ENCODE peak calls at places on chromosomes 5 and 9, in five cellular contexts. One of them, this sample, is unnamed.

GRCh38 chr5:38726279-38726678 is 119.5 kb upstream of the OSMR start:
- DNase-seq in heart left ventricle: no peak
- DNase-seq in SK-N-SH: peak; percentile 22
- DNase-seq in CD8-positive, alpha-beta T cell: no peak
- DNase-seq in WTC11: no peak
- DNase-seq in this sample: no peak

GRCh38 chr9:137055385-137056364 is 1.8 kb upstream of the ENTPD2 start:
- DNase-seq in SK-N-SH: peak; percentile 94
- DNase-seq in CD8-positive, alpha-beta T cell: no peak
- DNase-seq in WTC11: no peak
- DNase-seq in heart left ventricle: peak; percentile 94
- DNase-seq in this sample: no peak

GRCh38 chr5:174625591-174626365 is 98.6 kb upstream of the MSX2 start:
- DNase-seq in heart left ventricle: no peak
- DNase-seq in WTC11: no peak
- DNase-seq in SK-N-SH: no peak
- DNase-seq in CD8-positive, alpha-beta T cell: no peak
- DNase-seq in this sample: no peak

GRCh38 chr9:109640232-109641078 is 139.5 kb upstream of the PALM2AKAP2 start:
- DNase-seq in heart left ventricle: peak; percentile 64
- DNase-seq in WTC11: peak; percentile 68
- DNase-seq in CD8-positive, alpha-beta T cell: no peak
- DNase-seq in SK-N-SH: peak; percentile 65
- DNase-seq in this sample: peak; percentile 77

GRCh38 chr5:111509119-111509518 is 3.2 kb downstream of the STARD4 start:
- DNase-seq in WTC11: no peak
- DNase-seq in heart left ventricle: no peak
- DNase-seq in CD8-positive, alpha-beta T cell: no peak
- DNase-seq in SK-N-SH: no peak
- DNase-seq in this sample: no peak

GRCh38 chr9:18274693-18275092 is 199.3 kb upstream of the ADAMTSL1 start:
- DNase-seq in CD8-positive, alpha-beta T cell: no peak
- DNase-seq in SK-N-SH: no peak
- DNase-seq in WTC11: no peak
- DNase-seq in heart left ventricle: no peak
- DNase-seq in this sample: no peak

GRCh38 chr5:38595149-38595725 is 38.8 kb upstream of the LIFR start:
- DNase-seq in CD8-positive, alpha-beta T cell: no peak
- DNase-seq in WTC11: no peak
- DNase-seq in heart left ventricle: no peak
- DNase-seq in SK-N-SH: no peak
- DNase-seq in this sample: no peak

GRCh38 chr9:124632077-124632621 is 125.0 kb upstream of the NR5A1 start:
- DNase-seq in WTC11: no peak
- DNase-seq in heart left ventricle: no peak
- DNase-seq in SK-N-SH: no peak
- DNase-seq in CD8-positive, alpha-beta T cell: no peak
- DNase-seq in this sample: no peak

GRCh38 chr9:96495341-96495740 is 45.4 kb downstream of the HABP4 start:
- DNase-seq in SK-N-SH: no peak
- DNase-seq in CD8-positive, alpha-beta T cell: no peak
- DNase-seq in heart left ventricle: no peak
- DNase-seq in WTC11: no peak
- DNase-seq in this sample: no peak

GRCh38 chr5:52920929-52921328 is 68.2 kb upstream of the ITGA2 start:
- DNase-seq in heart left ventricle: no peak
- DNase-seq in CD8-positive, alpha-beta T cell: no peak
- DNase-seq in SK-N-SH: no peak
- DNase-seq in WTC11: no peak
- DNase-seq in this sample: no peak

GRCh38 chr5:65926893-65927292 is 518 bp downstream of the ERBIN start:
- DNase-seq in WTC11: no peak
- DNase-seq in heart left ventricle: no peak
- DNase-seq in SK-N-SH: no peak
- DNase-seq in CD8-positive, alpha-beta T cell: peak; percentile 6
- DNase-seq in this sample: no peak

GRCh38 chr9:89323257-89323841 is 5.0 kb downstream of the SECISBP2 start:
- DNase-seq in CD8-positive, alpha-beta T cell: no peak
- DNase-seq in heart left ventricle: no peak
- DNase-seq in SK-N-SH: peak; percentile 32
- DNase-seq in WTC11: no peak
- DNase-seq in this sample: no peak

GRCh38 chr5:9851458-9851857 is 221.3 kb upstream of the TAS2R1 start:
- DNase-seq in CD8-positive, alpha-beta T cell: no peak
- DNase-seq in heart left ventricle: no peak
- DNase-seq in SK-N-SH: peak; percentile 31
- DNase-seq in WTC11: no peak
- DNase-seq in this sample: no peak

GRCh38 chr9:107925756-107926297 is 436.3 kb upstream of the KLF4 start:
- DNase-seq in SK-N-SH: no peak
- DNase-seq in heart left ventricle: no peak
- DNase-seq in CD8-positive, alpha-beta T cell: no peak
- DNase-seq in WTC11: no peak
- DNase-seq in this sample: no peak
- TF ChIP-seq CTCF in SK-N-SH: no peak
- TF ChIP-seq CTCF in heart left ventricle: no peak
- TF ChIP-seq CTCF in CD8-positive, alpha-beta T cell: no peak
- TF ChIP-seq CTCF in WTC11: no peak
- TF ChIP-seq CTCF in this sample: no peak

GRCh38 chr5:106454050-106454449 is 1216.7 kb downstream of the EFNA5 start:
- DNase-seq in heart left ventricle: no peak
- DNase-seq in WTC11: no peak
- DNase-seq in SK-N-SH: no peak
- DNase-seq in CD8-positive, alpha-beta T cell: no peak
- DNase-seq in this sample: no peak

GRCh38 chr5:106451998-106452397 is 1218.7 kb downstream of the EFNA5 start:
- DNase-seq in SK-N-SH: no peak
- DNase-seq in CD8-positive, alpha-beta T cell: no peak
- DNase-seq in heart left ventricle: no peak
- DNase-seq in WTC11: no peak
- DNase-seq in this sample: no peak

GRCh38 chr5:106459541-106459940 is 1211.2 kb downstream of the EFNA5 start:
- DNase-seq in SK-N-SH: no peak
- DNase-seq in heart left ventricle: no peak
- DNase-seq in WTC11: no peak
- DNase-seq in CD8-positive, alpha-beta T cell: no peak
- DNase-seq in this sample: no peak

DNA sequence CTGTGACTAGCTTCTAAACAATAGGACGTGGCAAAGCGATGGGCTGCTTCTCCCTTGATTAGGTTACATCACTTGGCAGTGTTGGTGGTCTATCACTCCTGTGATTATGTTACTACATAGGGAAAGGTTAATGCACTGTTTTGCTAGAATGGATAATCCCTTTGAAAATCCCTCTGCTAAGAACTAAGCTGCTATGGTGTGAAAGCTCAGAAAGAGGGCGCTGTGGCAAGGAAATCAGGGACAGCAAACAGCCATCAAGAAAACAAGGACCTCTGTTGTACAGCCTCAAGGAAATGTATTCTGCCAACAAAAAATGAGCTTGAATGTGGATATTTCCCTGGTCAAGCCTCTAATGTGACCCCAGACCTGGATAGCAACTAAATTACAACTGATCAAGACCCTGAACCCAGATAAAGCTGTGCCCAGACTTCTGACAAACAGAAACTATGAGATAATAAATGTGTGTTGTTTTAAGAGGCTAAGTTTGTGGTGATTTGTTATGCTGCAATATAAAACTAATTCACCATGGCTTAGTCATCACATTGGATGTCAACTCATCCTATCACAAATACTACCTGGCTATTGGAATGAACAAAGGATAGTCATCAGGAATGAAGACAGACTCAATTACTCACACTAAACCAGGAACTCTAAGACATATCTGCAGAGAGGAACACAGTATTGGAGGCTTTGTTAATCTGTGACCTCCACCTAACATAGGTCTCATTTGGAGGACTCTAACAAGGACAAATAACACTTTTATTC is 1215.9 kb downstream of the EFNA5 start:
- DNase-seq in WTC11: peak; percentile 39
- DNase-seq in SK-N-SH: peak; percentile 2
- DNase-seq in CD8-positive, alpha-beta T cell: no peak
- DNase-seq in heart left ventricle: peak; percentile 25
- DNase-seq in this sample: no peak
- TF ChIP-seq CTCF in WTC11: peak; percentile 58
- TF ChIP-seq CTCF in SK-N-SH: peak; percentile 64
- TF ChIP-seq CTCF in CD8-positive, alpha-beta T cell: no peak
- TF ChIP-seq CTCF in heart left ventricle: peak; percentile 35
- TF ChIP-seq CTCF in this sample: peak; percentile 73

GRCh38 chr5:173513521-173513991 is 102.9 kb downstream of the BOD1 start:
- DNase-seq in heart left ventricle: no peak
- DNase-seq in WTC11: no peak
- DNase-seq in SK-N-SH: no peak
- DNase-seq in CD8-positive, alpha-beta T cell: no peak
- DNase-seq in this sample: no peak
- TF ChIP-seq CTCF in heart left ventricle: no peak
- TF ChIP-seq CTCF in WTC11: no peak
- TF ChIP-seq CTCF in SK-N-SH: peak; percentile 19
- TF ChIP-seq CTCF in CD8-positive, alpha-beta T cell: no peak
- TF ChIP-seq CTCF in this sample: no peak

DNA sequence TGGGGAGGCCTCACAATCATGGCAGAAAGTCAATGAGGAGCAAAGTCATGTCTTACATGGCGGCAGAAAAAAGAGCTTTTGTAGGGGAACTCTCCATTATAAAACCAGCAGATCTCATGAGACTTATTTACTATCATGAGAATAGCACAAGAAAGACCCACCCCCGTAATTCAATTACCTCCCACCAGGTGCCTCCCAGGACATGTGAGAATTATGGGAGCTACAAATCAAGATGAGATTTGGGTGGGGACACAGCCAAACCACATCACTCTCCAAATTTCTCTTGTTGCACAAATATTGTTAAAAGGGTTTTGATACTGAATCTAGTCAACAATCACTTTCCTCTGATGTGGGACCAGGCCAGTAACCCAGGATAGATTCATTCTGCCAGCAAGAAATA is 1176.1 kb downstream of the CDH9 start:
- DNase-seq in heart left ventricle: no peak
- DNase-seq in SK-N-SH: no peak
- DNase-seq in WTC11: peak; percentile 40
- DNase-seq in CD8-positive, alpha-beta T cell: no peak
- DNase-seq in this sample: no peak
- TF ChIP-seq CTCF in heart left ventricle: no peak
- TF ChIP-seq CTCF in SK-N-SH: peak; percentile 13
- TF ChIP-seq CTCF in WTC11: no peak
- TF ChIP-seq CTCF in CD8-positive, alpha-beta T cell: no peak
- TF ChIP-seq CTCF in this sample: no peak

DNA sequence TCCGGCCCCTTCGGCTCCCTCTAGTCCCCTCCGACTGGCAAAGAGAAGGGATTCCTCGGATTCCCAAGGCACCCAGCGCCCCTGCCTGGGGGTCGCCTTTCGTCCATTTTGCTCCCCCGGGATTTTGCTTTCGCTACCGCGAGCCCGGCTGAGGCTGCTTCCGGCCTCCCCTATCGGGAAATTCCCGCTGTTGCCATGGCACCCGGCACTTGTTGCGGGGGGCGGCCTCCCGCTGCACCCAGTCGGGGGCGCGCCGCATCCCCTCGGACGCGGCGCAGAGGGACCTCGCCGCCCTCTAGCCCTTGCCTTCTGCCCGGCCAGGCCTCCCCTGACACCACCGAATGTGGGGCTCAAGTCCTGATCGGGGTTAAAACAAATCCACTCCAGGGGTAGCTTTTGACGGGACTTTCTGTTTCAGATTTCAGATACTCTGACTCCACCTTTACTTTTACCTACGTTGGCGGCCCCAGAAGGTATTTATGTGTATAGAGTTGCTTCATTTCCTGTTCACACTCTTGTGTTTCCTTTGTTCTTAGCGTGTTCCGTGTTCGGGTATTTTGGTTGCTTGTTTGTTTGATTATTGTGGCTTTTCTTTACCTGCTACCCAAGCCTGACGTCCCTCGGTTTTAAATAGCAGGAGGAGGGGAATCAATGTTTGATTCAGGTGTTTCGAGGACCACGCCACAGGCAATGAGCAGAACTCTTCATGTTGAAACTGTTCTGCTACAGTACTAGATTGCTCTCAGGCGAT is 1.4 kb downstream of the PARP8 start:
- DNase-seq in SK-N-SH: peak; percentile 82
- DNase-seq in WTC11: peak; percentile 79
- DNase-seq in heart left ventricle: peak; percentile 75
- DNase-seq in CD8-positive, alpha-beta T cell: peak; percentile 85
- DNase-seq in this sample: no peak
- TF ChIP-seq CTCF in SK-N-SH: no peak
- TF ChIP-seq CTCF in WTC11: no peak
- TF ChIP-seq CTCF in heart left ventricle: no peak
- TF ChIP-seq CTCF in CD8-positive, alpha-beta T cell: no peak
- TF ChIP-seq CTCF in this sample: no peak

DNA sequence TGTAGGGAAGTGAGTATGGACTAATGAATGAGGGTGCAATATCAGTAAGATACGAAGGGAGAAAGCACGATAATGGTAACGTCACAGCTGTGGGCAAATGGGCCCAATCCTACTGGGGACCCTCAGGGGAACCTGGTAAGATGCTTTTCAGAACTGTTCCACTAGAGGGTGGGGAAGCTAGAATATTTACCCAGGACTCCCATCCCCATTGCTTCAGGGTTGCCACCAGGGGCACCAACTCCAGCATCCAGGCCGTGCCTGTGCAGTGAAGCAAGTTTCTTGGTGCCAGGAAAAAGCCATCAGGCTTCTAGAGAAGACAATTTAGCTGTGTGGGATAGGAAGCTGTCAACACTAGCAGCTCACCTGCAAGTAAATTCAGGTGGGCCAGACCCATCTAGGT is 409.3 kb downstream of the AGTPBP1 start:
- DNase-seq in heart left ventricle: no peak
- DNase-seq in WTC11: peak; percentile 41
- DNase-seq in CD8-positive, alpha-beta T cell: no peak
- DNase-seq in SK-N-SH: peak; percentile 41
- DNase-seq in this sample: no peak
- TF ChIP-seq CTCF in heart left ventricle: no peak
- TF ChIP-seq CTCF in WTC11: no peak
- TF ChIP-seq CTCF in CD8-positive, alpha-beta T cell: no peak
- TF ChIP-seq CTCF in SK-N-SH: peak; percentile 47
- TF ChIP-seq CTCF in this sample: peak; percentile 59

GRCh38 chr5:54148062-54148461 is 162.3 kb downstream of the ARL15 start:
- DNase-seq in CD8-positive, alpha-beta T cell: no peak
- DNase-seq in heart left ventricle: no peak
- DNase-seq in WTC11: no peak
- DNase-seq in SK-N-SH: peak; percentile 15
- DNase-seq in this sample: no peak
- TF ChIP-seq CTCF in CD8-positive, alpha-beta T cell: no peak
- TF ChIP-seq CTCF in heart left ventricle: no peak
- TF ChIP-seq CTCF in WTC11: no peak
- TF ChIP-seq CTCF in SK-N-SH: peak; percentile 51
- TF ChIP-seq CTCF in this sample: peak; percentile 35

GRCh38 chr5:86971034-86971511 is 296.6 kb upstream of the RASA1 start:
- DNase-seq in CD8-positive, alpha-beta T cell: no peak
- DNase-seq in SK-N-SH: no peak
- DNase-seq in heart left ventricle: no peak
- DNase-seq in WTC11: no peak
- DNase-seq in this sample: no peak
- TF ChIP-seq CTCF in CD8-positive, alpha-beta T cell: peak; percentile 21
- TF ChIP-seq CTCF in SK-N-SH: peak; percentile 38
- TF ChIP-seq CTCF in heart left ventricle: no peak
- TF ChIP-seq CTCF in WTC11: no peak
- TF ChIP-seq CTCF in this sample: no peak

This sample was measured in type B pancreatic cell.